ENCODE peak calls at places on chromosomes 4 and X, in seven cellular contexts. One of them, this sample, is unnamed.

GRCh38 chrX:116239944-116240391 is 69.4 kb downstream of the AGTR2 start:
- DNase-seq in progenitor cell of endocrine pancreas: no peak
- DNase-seq in omental fat pad: no peak
- DNase-seq in OCI-LY7: no peak
- DNase-seq in mesothelial cell of epicardium: no peak
- DNase-seq in GM13976: no peak
- DNase-seq in lower lobe of right lung: no peak
- DNase-seq in this sample: no peak

GRCh38 chrX:135463937-135464336 is 42.2 kb downstream of the SMIM10L2A start:
- DNase-seq in progenitor cell of endocrine pancreas: no peak
- DNase-seq in omental fat pad: no peak
- DNase-seq in OCI-LY7: peak
- DNase-seq in mesothelial cell of epicardium: no peak
- DNase-seq in GM13976: no peak
- DNase-seq in lower lobe of right lung: no peak
- DNase-seq in this sample: no peak

GRCh38 chr4:39442910-39443480 is 15.7 kb downstream of the RPL9 start:
- DNase-seq in progenitor cell of endocrine pancreas: no peak
- DNase-seq in omental fat pad: no peak
- DNase-seq in OCI-LY7: no peak
- DNase-seq in mesothelial cell of epicardium: no peak
- DNase-seq in GM13976: no peak
- DNase-seq in lower lobe of right lung: no peak
- DNase-seq in this sample: no peak

GRCh38 chr4:75886104-75886503 is 16.1 kb downstream of the PPEF2 start:
- DNase-seq in progenitor cell of endocrine pancreas: no peak
- DNase-seq in omental fat pad: no peak
- DNase-seq in OCI-LY7: no peak
- DNase-seq in mesothelial cell of epicardium: no peak
- DNase-seq in GM13976: no peak
- DNase-seq in lower lobe of right lung: no peak
- DNase-seq in this sample: no peak

GRCh38 chr4:92501456-92501855 is 197.7 kb downstream of the GRID2 start:
- DNase-seq in progenitor cell of endocrine pancreas: no peak
- DNase-seq in omental fat pad: no peak
- DNase-seq in OCI-LY7: no peak
- DNase-seq in mesothelial cell of epicardium: no peak
- DNase-seq in GM13976: no peak
- DNase-seq in lower lobe of right lung: no peak
- DNase-seq in this sample: no peak

GRCh38 chr4:653831-654525 is 20.1 kb downstream of the ATP5ME start:
- DNase-seq in progenitor cell of endocrine pancreas: no peak
- DNase-seq in omental fat pad: no peak
- DNase-seq in OCI-LY7: no peak
- DNase-seq in mesothelial cell of epicardium: no peak
- DNase-seq in GM13976: no peak
- DNase-seq in lower lobe of right lung: peak
- DNase-seq in this sample: no peak

GRCh38 chrX:155767101-155767878 is 113.9 kb upstream of the VAMP7 start:
- DNase-seq in progenitor cell of endocrine pancreas: no peak
- DNase-seq in omental fat pad: no peak
- DNase-seq in OCI-LY7: no peak
- DNase-seq in mesothelial cell of epicardium: no peak
- DNase-seq in GM13976: no peak
- DNase-seq in lower lobe of right lung: peak
- DNase-seq in this sample: no peak

GRCh38 chr4:33883111-33883510 is 2361.2 kb downstream of the ARAP2 start:
- DNase-seq in progenitor cell of endocrine pancreas: no peak
- DNase-seq in omental fat pad: no peak
- DNase-seq in OCI-LY7: no peak
- DNase-seq in mesothelial cell of epicardium: no peak
- DNase-seq in GM13976: no peak
- DNase-seq in lower lobe of right lung: no peak
- DNase-seq in this sample: no peak

GRCh38 chr4:128517739-128518510 is 230.3 kb upstream of the PGRMC2 start:
- DNase-seq in progenitor cell of endocrine pancreas: no peak
- DNase-seq in omental fat pad: no peak
- DNase-seq in OCI-LY7: no peak
- DNase-seq in mesothelial cell of epicardium: no peak
- DNase-seq in GM13976: peak
- DNase-seq in lower lobe of right lung: no peak
- DNase-seq in this sample: peak

GRCh38 chrX:71911023-71911730 is 532 bp downstream of the NHSL2 start:
- DNase-seq in progenitor cell of endocrine pancreas: peak
- DNase-seq in omental fat pad: no peak
- DNase-seq in OCI-LY7: no peak
- DNase-seq in mesothelial cell of epicardium: peak
- DNase-seq in GM13976: peak
- DNase-seq in lower lobe of right lung: no peak
- DNase-seq in this sample: no peak

GRCh38 chrX:141701081-141701480 is 2.5 kb upstream of the SPANXD start:
- DNase-seq in progenitor cell of endocrine pancreas: no peak
- DNase-seq in omental fat pad: no peak
- DNase-seq in OCI-LY7: no peak
- DNase-seq in mesothelial cell of epicardium: no peak
- DNase-seq in GM13976: no peak
- DNase-seq in lower lobe of right lung: no peak
- DNase-seq in this sample: no peak

GRCh38 chrX:27336466-27337091 is 126.6 kb downstream of the PPP4R3C start:
- DNase-seq in progenitor cell of endocrine pancreas: no peak
- DNase-seq in omental fat pad: no peak
- DNase-seq in OCI-LY7: peak
- DNase-seq in mesothelial cell of epicardium: no peak
- DNase-seq in GM13976: peak
- DNase-seq in lower lobe of right lung: peak
- DNase-seq in this sample: no peak

GRCh38 chrX:39866229-39866628 is 231.5 kb downstream of the BCOR start:
- DNase-seq in progenitor cell of endocrine pancreas: no peak
- DNase-seq in omental fat pad: no peak
- DNase-seq in OCI-LY7: no peak
- DNase-seq in mesothelial cell of epicardium: no peak
- DNase-seq in GM13976: no peak
- DNase-seq in lower lobe of right lung: no peak
- DNase-seq in this sample: no peak

GRCh38 chrX:123962794-123963373 is 1.4 kb downstream of the STAG2 start:
- DNase-seq in progenitor cell of endocrine pancreas: peak
- DNase-seq in omental fat pad: peak
- DNase-seq in OCI-LY7: peak
- DNase-seq in mesothelial cell of epicardium: peak
- DNase-seq in GM13976: peak
- DNase-seq in lower lobe of right lung: peak
- DNase-seq in this sample: peak

GRCh38 chrX:53128097-53128749 is 34.3 kb downstream of the KANTR start:
- DNase-seq in progenitor cell of endocrine pancreas: no peak
- DNase-seq in omental fat pad: no peak
- DNase-seq in OCI-LY7: no peak
- DNase-seq in mesothelial cell of epicardium: no peak
- DNase-seq in GM13976: no peak
- DNase-seq in lower lobe of right lung: no peak
- DNase-seq in this sample: no peak

GRCh38 chrX:70998402-70999027 is 67.6 kb upstream of the SLC7A3 start:
- DNase-seq in progenitor cell of endocrine pancreas: no peak
- DNase-seq in omental fat pad: no peak
- DNase-seq in OCI-LY7: peak
- DNase-seq in mesothelial cell of epicardium: no peak
- DNase-seq in GM13976: no peak
- DNase-seq in lower lobe of right lung: no peak
- DNase-seq in this sample: peak

GRCh38 chrX:131985526-131986049 is 37.5 kb upstream of the STK26 start:
- DNase-seq in progenitor cell of endocrine pancreas: no peak
- DNase-seq in omental fat pad: no peak
- DNase-seq in OCI-LY7: no peak
- DNase-seq in mesothelial cell of epicardium: no peak
- DNase-seq in GM13976: no peak
- DNase-seq in lower lobe of right lung: no peak
- DNase-seq in this sample: no peak

GRCh38 chr4:166174717-166175510 is 301.9 kb downstream of the TLL1 start:
- DNase-seq in progenitor cell of endocrine pancreas: no peak
- DNase-seq in omental fat pad: no peak
- DNase-seq in OCI-LY7: no peak
- DNase-seq in mesothelial cell of epicardium: no peak
- DNase-seq in GM13976: no peak
- DNase-seq in lower lobe of right lung: no peak
- DNase-seq in this sample: no peak

GRCh38 chr4:73613130-73613529 is 7.1 kb downstream of the RASSF6 start:
- DNase-seq in progenitor cell of endocrine pancreas: no peak
- DNase-seq in omental fat pad: no peak
- DNase-seq in OCI-LY7: no peak
- DNase-seq in mesothelial cell of epicardium: no peak
- DNase-seq in GM13976: no peak
- DNase-seq in lower lobe of right lung: no peak
- DNase-seq in this sample: no peak

GRCh38 chr4:73021634-73022033 is 47.9 kb downstream of the COX18 start:
- DNase-seq in progenitor cell of endocrine pancreas: no peak
- DNase-seq in omental fat pad: no peak
- DNase-seq in OCI-LY7: peak
- DNase-seq in mesothelial cell of epicardium: no peak
- DNase-seq in GM13976: peak
- DNase-seq in lower lobe of right lung: no peak
- DNase-seq in this sample: peak

GRCh38 chrX:132984058-132984650 is 25.7 kb upstream of the HS6ST2 start:
- DNase-seq in progenitor cell of endocrine pancreas: no peak
- DNase-seq in omental fat pad: no peak
- DNase-seq in OCI-LY7: no peak
- DNase-seq in mesothelial cell of epicardium: no peak
- DNase-seq in GM13976: no peak
- DNase-seq in lower lobe of right lung: no peak
- DNase-seq in this sample: no peak

GRCh38 chrX:101691823-101692222 is 32.2 kb upstream of the ARMCX2 start:
- DNase-seq in progenitor cell of endocrine pancreas: no peak
- DNase-seq in omental fat pad: no peak
- DNase-seq in OCI-LY7: no peak
- DNase-seq in mesothelial cell of epicardium: no peak
- DNase-seq in GM13976: no peak
- DNase-seq in lower lobe of right lung: no peak
- DNase-seq in this sample: no peak

GRCh38 chr4:173272987-173273386 is 61.2 kb downstream of the HMGB2 start:
- DNase-seq in progenitor cell of endocrine pancreas: no peak
- DNase-seq in omental fat pad: no peak
- DNase-seq in OCI-LY7: no peak
- DNase-seq in mesothelial cell of epicardium: no peak
- DNase-seq in GM13976: no peak
- DNase-seq in lower lobe of right lung: no peak
- DNase-seq in this sample: no peak

GRCh38 chr4:102623622-102624021 is 122.5 kb downstream of the NFKB1 start:
- DNase-seq in progenitor cell of endocrine pancreas: no peak
- DNase-seq in omental fat pad: no peak
- DNase-seq in OCI-LY7: peak
- DNase-seq in mesothelial cell of epicardium: no peak
- DNase-seq in GM13976: no peak
- DNase-seq in lower lobe of right lung: no peak
- DNase-seq in this sample: no peak
- TF ChIP-seq CTCF in progenitor cell of endocrine pancreas: peak
- TF ChIP-seq CTCF in omental fat pad: no peak
- TF ChIP-seq CTCF in OCI-LY7: peak
- TF ChIP-seq CTCF in mesothelial cell of epicardium: no peak
- TF ChIP-seq CTCF in GM13976: no peak
- TF ChIP-seq CTCF in lower lobe of right lung: no peak
- TF ChIP-seq CTCF in this sample: no peak

GRCh38 chrX:24149346-24150050 is at the start of gene ZFX:
- DNase-seq in progenitor cell of endocrine pancreas: peak
- DNase-seq in omental fat pad: no peak
- DNase-seq in OCI-LY7: peak
- DNase-seq in mesothelial cell of epicardium: peak
- DNase-seq in GM13976: peak
- DNase-seq in lower lobe of right lung: peak
- DNase-seq in this sample: no peak
- TF ChIP-seq CTCF in progenitor cell of endocrine pancreas: no peak
- TF ChIP-seq CTCF in omental fat pad: no peak
- TF ChIP-seq CTCF in OCI-LY7: no peak
- TF ChIP-seq CTCF in mesothelial cell of epicardium: no peak
- TF ChIP-seq CTCF in GM13976: peak
- TF ChIP-seq CTCF in lower lobe of right lung: no peak
- TF ChIP-seq CTCF in this sample: no peak

GRCh38 chr4:55611358-55612059 is 19.5 kb upstream of the PDCL2 start:
- DNase-seq in progenitor cell of endocrine pancreas: no peak
- DNase-seq in omental fat pad: no peak
- DNase-seq in OCI-LY7: no peak
- DNase-seq in mesothelial cell of epicardium: no peak
- DNase-seq in GM13976: no peak
- DNase-seq in lower lobe of right lung: no peak
- DNase-seq in this sample: no peak

GRCh38 chr4:55615008-55615407 is 21.1 kb downstream of the NMU start:
- DNase-seq in progenitor cell of endocrine pancreas: no peak
- DNase-seq in omental fat pad: no peak
- DNase-seq in OCI-LY7: no peak
- DNase-seq in mesothelial cell of epicardium: no peak
- DNase-seq in GM13976: no peak
- DNase-seq in lower lobe of right lung: no peak
- DNase-seq in this sample: no peak

GRCh38 chr4:55612341-55612740 is 20.3 kb upstream of the PDCL2 start:
- DNase-seq in progenitor cell of endocrine pancreas: no peak
- DNase-seq in omental fat pad: no peak
- DNase-seq in OCI-LY7: no peak
- DNase-seq in mesothelial cell of epicardium: no peak
- DNase-seq in GM13976: no peak
- DNase-seq in lower lobe of right lung: no peak
- DNase-seq in this sample: no peak

GRCh38 chr4:55617587-55618197 is 18.4 kb downstream of the NMU start:
- DNase-seq in progenitor cell of endocrine pancreas: no peak
- DNase-seq in omental fat pad: no peak
- DNase-seq in OCI-LY7: no peak
- DNase-seq in mesothelial cell of epicardium: no peak
- DNase-seq in GM13976: peak
- DNase-seq in lower lobe of right lung: no peak
- DNase-seq in this sample: peak

GRCh38 chr4:55613621-55614020 is 21.6 kb upstream of the PDCL2 start:
- DNase-seq in progenitor cell of endocrine pancreas: no peak
- DNase-seq in omental fat pad: no peak
- DNase-seq in OCI-LY7: no peak
- DNase-seq in mesothelial cell of epicardium: no peak
- DNase-seq in GM13976: no peak
- DNase-seq in lower lobe of right lung: no peak
- DNase-seq in this sample: no peak
- TF ChIP-seq CTCF in progenitor cell of endocrine pancreas: no peak
- TF ChIP-seq CTCF in omental fat pad: no peak
- TF ChIP-seq CTCF in OCI-LY7: no peak
- TF ChIP-seq CTCF in mesothelial cell of epicardium: no peak
- TF ChIP-seq CTCF in GM13976: no peak
- TF ChIP-seq CTCF in lower lobe of right lung: no peak
- TF ChIP-seq CTCF in this sample: no peak

DNA sequence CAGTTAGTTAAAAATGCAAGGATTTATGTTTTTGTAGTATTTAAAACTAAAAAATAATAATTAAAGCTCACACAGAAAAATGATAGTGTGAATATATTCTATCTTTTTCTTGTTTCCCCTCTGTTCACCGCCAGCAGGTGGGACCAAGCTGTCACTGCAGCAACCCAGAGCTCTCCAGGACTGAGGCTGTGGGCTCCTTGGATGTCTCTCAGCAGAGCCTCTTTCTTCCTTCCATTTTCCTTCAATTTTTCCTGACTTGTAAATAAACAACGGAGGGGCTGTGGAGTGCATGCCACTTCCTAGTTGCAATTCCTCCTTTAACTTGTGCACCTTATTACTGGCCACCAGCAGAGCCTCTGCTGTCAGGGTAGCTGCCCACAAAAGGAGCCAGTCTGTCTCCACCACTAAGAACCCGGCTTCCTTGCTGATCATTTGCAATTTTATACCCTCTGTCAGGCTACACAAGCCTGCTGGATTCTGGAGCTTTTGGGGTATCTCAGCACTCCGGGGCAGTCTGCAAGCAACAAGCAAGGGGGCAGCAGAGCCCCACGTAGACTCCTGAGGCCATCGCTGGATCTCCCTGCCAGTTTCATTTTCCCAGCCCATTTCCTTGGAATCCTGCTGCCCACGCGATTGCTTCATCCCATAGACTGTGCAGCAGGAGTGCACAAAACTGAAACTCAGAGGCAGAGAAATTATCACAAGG is 1467.4 kb downstream of the C4orf33 start:
- DNase-seq in progenitor cell of endocrine pancreas: peak
- DNase-seq in omental fat pad: peak
- DNase-seq in OCI-LY7: no peak
- DNase-seq in mesothelial cell of epicardium: no peak
- DNase-seq in GM13976: no peak
- DNase-seq in lower lobe of right lung: no peak
- DNase-seq in this sample: no peak
- TF ChIP-seq CTCF in progenitor cell of endocrine pancreas: peak
- TF ChIP-seq CTCF in omental fat pad: no peak
- TF ChIP-seq CTCF in OCI-LY7: peak
- TF ChIP-seq CTCF in mesothelial cell of epicardium: no peak
- TF ChIP-seq CTCF in GM13976: no peak
- TF ChIP-seq CTCF in lower lobe of right lung: peak
- TF ChIP-seq CTCF in this sample: no peak